ENCODE peak calls at places on chromosome 3, in four cellular contexts. X is SK-N-SH, S is NT2/D1, O is H1. D is an unnamed sample.
A peak's percentile ranks its signal among the peaks of the same experiment; 100 is the strongest.

GRCh38 chr3:127095774-127096173 is 97.2 kb upstream of the PRR23E start:
- DNase-seq in X (no peak), S (no peak), O (no peak), D (no peak)

GRCh38 chr3:46580675-46581074 is 14.6 kb upstream of the LRRC2 start:
- DNase-seq in X (no peak), S (no peak), O (peak; percentile 30), D (no peak)

GRCh38 chr3:13308406-13308805 is 111.7 kb downstream of the NUP210 start:
- DNase-seq in X (peak; percentile 74), S (peak; percentile 66), O (peak; percentile 84), D (peak; percentile 67)

GRCh38 chr3:194117114-194117845 is 18.7 kb upstream of the HES1 start:
- DNase-seq in X (no peak), S (no peak), O (no peak), D (no peak)

GRCh38 chr3:171833775-171834460 is 9.2 kb upstream of the TMEM212 start:
- DNase-seq in X (no peak), S (no peak), O (no peak), D (no peak)

GRCh38 chr3:23537006-23537620 is 268.6 kb upstream of the UBE2E1 start:
- DNase-seq in X (no peak), S (peak; percentile 27), O (no peak), D (peak; percentile 79)

GRCh38 chr3:117892431-117892841 is 1142.2 kb downstream of the IGSF11 start:
- DNase-seq in X (no peak), S (no peak), O (no peak), D (no peak)

GRCh38 chr3:39140341-39140971 is 12.9 kb downstream of the CSRNP1 start:
- DNase-seq in X (no peak), S (no peak), O (no peak), D (no peak)

GRCh38 chr3:152460936-152461335 is 192.2 kb downstream of the MBNL1 start:
- DNase-seq in X (no peak), S (no peak), O (no peak), D (peak; percentile 9)

GRCh38 chr3:171349392-171349791 is 110.8 kb downstream of the TNIK start:
- DNase-seq in X (no peak), S (no peak), O (no peak), D (no peak)

GRCh38 chr3:12656193-12656592 is 7.7 kb downstream of the RAF1 start:
- DNase-seq in X (no peak), S (no peak), O (no peak), D (no peak)

GRCh38 chr3:47414161-47414564 is 33.3 kb downstream of the PTPN23 start:
- DNase-seq in X (no peak), S (no peak), O (no peak), D (no peak)

GRCh38 chr3:152589644-152590043 is 245.3 kb upstream of the P2RY1 start:
- DNase-seq in X (no peak), S (no peak), O (no peak), D (no peak)

GRCh38 chr3:42300778-42301177 is 34.8 kb upstream of the CCK start:
- DNase-seq in X (no peak), S (no peak), O (no peak), D (no peak)

GRCh38 chr3:102226463-102226862 is 208.4 kb upstream of the ZPLD1 start:
- DNase-seq in X (no peak), S (no peak), O (no peak), D (no peak)

GRCh38 chr3:102224171-102224570 is 210.6 kb upstream of the ZPLD1 start:
- DNase-seq in X (peak; percentile 9), S (no peak), O (no peak), D (no peak)

GRCh38 chr3:102225407-102226132 is 209.2 kb upstream of the ZPLD1 start:
- DNase-seq in X (peak; percentile 44), S (no peak), O (no peak), D (peak; percentile 60)

GRCh38 chr3:102223139-102223538 is 211.7 kb upstream of the ZPLD1 start:
- DNase-seq in X (no peak), S (no peak), O (no peak), D (no peak)
- H3K9ac ChIP-seq in X (no peak overlapping the region), S (no peak overlapping the region), O (no peak overlapping the region), D (no peak overlapping the region)

DNA sequence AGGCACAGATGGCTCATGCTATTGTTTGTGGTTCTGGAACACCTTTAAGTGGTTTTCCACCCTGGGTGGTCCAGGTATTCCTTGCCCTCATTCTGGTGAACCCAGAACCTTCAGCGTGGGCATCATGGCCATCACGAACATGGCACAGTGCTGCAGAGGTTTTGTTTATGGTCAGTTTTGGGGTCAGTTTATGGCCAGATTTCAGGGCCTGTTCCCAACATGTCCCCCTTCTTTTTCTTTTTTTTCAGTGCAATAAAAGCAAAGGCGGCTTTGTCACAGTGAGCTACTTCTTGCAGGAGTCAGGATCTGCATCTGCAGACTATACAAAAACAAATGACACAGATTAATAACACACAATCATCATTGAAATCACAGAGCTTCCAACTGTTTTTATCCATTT is 1085.0 kb upstream of the ALCAM start:
- DNase-seq in X (no peak), S (no peak), O (no peak), D (no peak)
- H3K9me3 ChIP-seq in X (peaks cover 16% of the 10 kb centered on the region), S (peaks cover 47% of the 10 kb centered on the region), O (peaks cover 38% of the 10 kb centered on the region), D (peaks cover 9% of the 10 kb centered on the region)

GRCh38 chr3:147378186-147378503 is 28.2 kb downstream of the ZIC4 start:
- DNase-seq in X (no peak), S (no peak), O (no peak), D (peak; percentile 79)

GRCh38 chr3:147381610-147382009 is 24.7 kb downstream of the ZIC4 start:
- DNase-seq in X (no peak), S (no peak), O (no peak), D (peak; percentile 33)

GRCh38 chr3:147380271-147380995 is 25.9 kb downstream of the ZIC4 start:
- DNase-seq in X (no peak), S (no peak), O (no peak), D (peak; percentile 57)

GRCh38 chr3:147380996-147381376 is 25.4 kb downstream of the ZIC4 start:
- DNase-seq in X (no peak), S (no peak), O (peak; percentile 54), D (no peak)

GRCh38 chr3:147379651-147380050 is 26.7 kb downstream of the ZIC4 start:
- DNase-seq in X (no peak), S (no peak), O (no peak), D (no peak)
- H3K4me1 ChIP-seq in X (no peaks in the 10 kb centered on the region), S (peaks cover 5% of the 10 kb centered on the region), O (peaks cover 21% of the 10 kb centered on the region), D (peaks cover 47% of the 10 kb centered on the region)

GRCh38 chr3:99648091-99648490 is 9.7 kb downstream of the COL8A1 start:
- DNase-seq in X (no peak), S (no peak), O (no peak), D (no peak)
- H3K9ac ChIP-seq in X (no peak overlapping the region), S (no peak overlapping the region), O (no peak overlapping the region), D (no peak overlapping the region)

GRCh38 chr3:1699361-1699920 is 399.2 kb upstream of the CNTN4 start:
- DNase-seq in X (no peak), S (no peak), O (no peak), D (no peak)
- H3K9me3 ChIP-seq in X (peaks cover 9% of the 10 kb centered on the region), S (no peaks in the 10 kb centered on the region), O (no peaks in the 10 kb centered on the region), D (no peaks in the 10 kb centered on the region)

DNA sequence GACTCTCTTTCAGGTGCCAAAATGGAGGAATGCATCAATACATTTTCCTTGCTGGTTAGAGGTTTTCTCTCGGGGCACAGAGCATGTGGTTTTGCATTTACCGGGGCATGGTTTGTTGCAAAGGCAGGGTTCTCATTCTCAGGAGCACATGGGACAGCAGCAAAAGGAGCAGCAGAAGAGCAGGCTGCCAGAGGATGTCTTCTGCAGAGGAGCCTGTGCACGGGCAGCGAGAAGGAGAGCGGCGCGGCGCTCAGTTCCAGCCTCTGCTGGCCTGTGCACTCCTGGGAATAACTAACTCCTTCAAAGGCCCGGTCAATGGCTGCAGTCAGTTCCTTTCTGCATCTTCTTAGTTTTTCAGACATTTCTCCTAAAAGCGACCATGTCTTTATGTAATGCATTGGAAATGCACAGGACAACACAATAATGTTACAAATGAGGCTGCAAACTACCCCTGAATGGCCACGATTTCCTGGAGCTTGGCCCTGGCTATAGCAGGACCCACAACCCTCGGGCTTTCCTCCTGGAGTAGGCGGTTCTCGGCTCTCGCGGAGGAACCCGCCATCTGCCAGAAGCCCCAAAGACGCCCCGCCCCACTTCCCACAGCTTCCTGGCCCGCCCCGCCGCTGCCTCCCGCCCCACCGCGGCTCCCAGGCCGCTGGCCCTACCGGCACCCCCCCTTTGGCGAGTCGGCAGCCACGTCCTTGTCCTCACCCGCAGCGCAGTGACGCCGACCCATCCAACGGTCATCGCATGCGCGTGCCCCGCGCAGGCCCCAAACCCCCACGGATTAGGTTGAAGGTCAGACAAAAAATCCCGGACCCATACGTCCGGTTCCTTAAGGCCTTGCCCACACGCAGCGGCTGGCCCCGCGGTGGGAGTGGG is at the start of gene C3orf62:
- DNase-seq in X (peak; percentile 93), S (no peak), O (peak; percentile 73), D (peak; percentile 51)
- H3K4me1 ChIP-seq in X (peaks cover 3% of the 10 kb centered on the region), S (no peaks in the 10 kb centered on the region), O (no peaks in the 10 kb centered on the region), D (no peaks in the 10 kb centered on the region)

GRCh38 chr3:73727854-73728253 is 103.1 kb upstream of the PDZRN3 start:
- DNase-seq in X (no peak), S (no peak), O (no peak), D (no peak)
- H3K9ac ChIP-seq in X (no peak overlapping the region), S (no peak overlapping the region), O (no peak overlapping the region), D (no peak overlapping the region)

DNA sequence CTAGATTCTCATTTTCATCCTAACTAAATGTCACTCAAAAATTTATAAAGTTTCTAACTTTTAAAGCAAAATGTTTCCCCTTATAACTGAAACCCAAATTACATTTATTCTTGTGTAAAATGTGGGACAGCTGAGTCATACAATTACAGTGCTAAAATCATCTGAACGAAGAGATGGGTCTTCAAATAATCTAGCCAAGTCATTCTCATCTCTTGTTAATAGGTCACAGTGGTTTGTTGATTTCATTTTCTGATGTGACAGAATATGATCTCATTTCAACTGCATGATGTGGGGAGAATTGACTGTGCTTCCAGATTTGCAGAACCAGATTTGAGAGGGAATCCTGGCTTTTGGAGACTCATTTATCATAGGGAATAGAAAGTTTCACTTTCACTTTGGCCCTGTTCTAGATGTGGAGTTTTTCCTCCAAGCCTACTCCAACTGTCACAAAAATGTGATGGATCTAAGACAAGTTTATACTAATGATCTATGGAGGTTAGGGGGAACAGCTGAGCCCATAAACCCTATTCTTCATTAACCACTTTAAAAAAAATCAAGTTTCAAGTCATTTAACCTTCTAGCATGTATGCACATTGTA is 685.0 kb downstream of the PDCD6IP start:
- DNase-seq in X (no peak), S (no peak), O (no peak), D (no peak)
- H3K9me3 ChIP-seq in X (peaks cover 10% of the 10 kb centered on the region), S (no peaks in the 10 kb centered on the region), O (no peaks in the 10 kb centered on the region), D (no peaks in the 10 kb centered on the region)

DNA sequence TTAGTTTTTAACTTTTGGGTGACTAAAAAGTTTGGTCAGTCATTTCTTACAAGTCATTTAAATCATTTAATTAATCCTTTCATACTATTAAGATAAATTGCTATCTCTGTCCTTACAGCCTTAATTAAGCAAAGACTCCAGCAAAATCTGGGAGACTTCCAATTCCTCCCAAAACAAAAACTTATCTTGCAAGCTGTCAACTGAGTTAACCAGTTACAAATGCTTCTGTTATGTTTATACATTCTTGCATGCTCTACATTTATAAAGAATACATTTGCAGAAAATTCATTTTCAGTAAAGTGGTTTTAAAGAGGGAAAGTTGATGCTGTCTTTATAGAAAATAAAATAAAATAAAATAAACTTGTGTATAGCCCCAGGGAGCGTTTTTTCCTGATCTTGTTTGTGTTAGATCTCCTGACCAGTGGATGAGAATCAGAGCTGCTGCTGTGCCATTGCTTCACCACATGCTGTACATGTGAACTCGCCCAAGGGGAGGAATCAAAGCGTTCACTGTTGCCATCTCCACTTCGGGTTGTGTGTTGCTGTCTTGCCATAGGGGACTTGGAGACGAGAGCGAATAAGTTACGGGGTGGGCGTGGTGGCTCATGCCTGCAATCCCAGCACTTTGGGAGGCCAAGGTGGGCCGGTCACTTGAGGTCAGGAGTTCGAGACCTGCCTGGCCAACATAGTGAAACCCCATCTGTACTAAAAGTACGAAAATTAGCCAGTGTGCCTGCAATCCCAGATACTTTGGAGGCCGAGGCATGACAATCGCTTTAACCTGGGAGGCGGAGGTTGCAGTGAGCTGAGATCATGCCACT is 5.5 kb downstream of the CCR4 start:
- DNase-seq in X (no peak), S (no peak), O (no peak), D (no peak)
- H3K4me1 ChIP-seq in X (peaks cover 3% of the 10 kb centered on the region), S (no peaks in the 10 kb centered on the region), O (no peaks in the 10 kb centered on the region), D (peaks cover 4% of the 10 kb centered on the region)